ENCODE peak calls at places on chromosomes 13 and 19, in nine cellular contexts. P is uterus, M is K562, N is heart left ventricle, C is stomach, Q is endothelial cell of umbilical vein, X is H54, R is upper lobe of left lung, W is IMR-90. E is an unnamed sample.

GRCh38 chr13:46354143-46355087 is 32.6 kb downstream of the RUBCNL start:
- DNase-seq in P (no peak), M (no peak), N (no peak), C (no peak), Q (peak), X (peak), R (no peak), W (peak), E (peak)

GRCh38 chr13:96089749-96090239 is at the start of gene HS6ST3:
- DNase-seq in P (peak), M (peak), N (peak), C (peak), Q (peak), X (no peak), R (no peak), W (no peak), E (peak)

GRCh38 chr13:96898855-96899254 is 95.4 kb downstream of the OXGR1 start:
- DNase-seq in P (no peak), M (no peak), N (no peak), C (no peak), Q (no peak), X (no peak), R (no peak), W (no peak), E (no peak)

GRCh38 chr13:100976993-100977392 is 302.4 kb upstream of the TMTC4 start:
- DNase-seq in P (no peak), M (no peak), N (no peak), C (no peak), Q (no peak), X (no peak), R (no peak), W (no peak), E (no peak)

GRCh38 chr19:12773571-12773970 is 1.8 kb downstream of the HOOK2 start:
- DNase-seq in P (no peak), M (no peak), N (no peak), C (no peak), Q (no peak), X (no peak), R (no peak), W (peak), E (peak)

GRCh38 chr13:112066624-112067004 is 335 bp upstream of the SOX1 start:
- DNase-seq in P (no peak), M (no peak), N (peak), C (no peak), Q (no peak), X (no peak), R (no peak), W (no peak), E (no peak)

GRCh38 chr13:41137951-41138350 is 5.3 kb upstream of the KBTBD6 start:
- DNase-seq in P (no peak), M (no peak), N (no peak), C (no peak), Q (no peak), X (no peak), R (no peak), W (peak), E (no peak)

GRCh38 chr13:21997726-21998125 is 326.9 kb downstream of the FGF9 start:
- DNase-seq in P (no peak), M (no peak), N (no peak), C (no peak), Q (no peak), X (no peak), R (no peak), W (no peak), E (no peak)

GRCh38 chr13:47334173-47334572 is 437.3 kb upstream of the HTR2A start:
- DNase-seq in P (peak), M (no peak), N (no peak), C (no peak), Q (no peak), X (no peak), R (no peak), W (peak), E (no peak)

GRCh38 chr19:50909240-50910070 is 1.7 kb downstream of the KLK4 start:
- DNase-seq in P (peak), M (peak), N (no peak), C (peak), Q (peak), X (no peak), R (peak), W (no peak), E (peak)

GRCh38 chr13:26759907-26760834 is at the start of gene GPR12:
- DNase-seq in P (no peak), M (no peak), N (no peak), C (no peak), Q (peak), X (no peak), R (no peak), W (no peak), E (peak)

GRCh38 chr19:19186742-19187141 is 5.2 kb downstream of the BORCS8 start:
- DNase-seq in P (no peak), M (no peak), N (no peak), C (no peak), Q (no peak), X (no peak), R (no peak), W (no peak), E (no peak)

GRCh38 chr13:69585656-69586055 is 522.0 kb upstream of the ATXN8OS start:
- DNase-seq in P (no peak), M (no peak), N (no peak), C (no peak), Q (no peak), X (no peak), R (no peak), W (no peak), E (no peak)

GRCh38 chr19:33376423-33376822 is 2.9 kb downstream of the CEBPG start:
- DNase-seq in P (peak), M (no peak), N (peak), C (peak), Q (peak), X (peak), R (peak), W (peak), E (no peak)

GRCh38 chr13:41361501-41361900 is 50.4 kb downstream of the NAA16 start:
- DNase-seq in P (no peak), M (no peak), N (no peak), C (no peak), Q (no peak), X (no peak), R (no peak), W (peak), E (no peak)

GRCh38 chr19:995051-995827 is 5.0 kb upstream of the GRIN3B start:
- DNase-seq in P (no peak), M (no peak), N (no peak), C (no peak), Q (no peak), X (no peak), R (peak), W (no peak), E (no peak)

GRCh38 chr13:110520431-110521295 is 40.9 kb downstream of the RAB20 start:
- DNase-seq in P (peak), M (no peak), N (peak), C (peak), Q (no peak), X (no peak), R (peak), W (peak), E (peak)

GRCh38 chr13:98918771-98919170 is 59.1 kb downstream of the DOCK9 start:
- DNase-seq in P (no peak), M (no peak), N (no peak), C (no peak), Q (no peak), X (no peak), R (no peak), W (no peak), E (no peak)

GRCh38 chr13:38872693-38873092 is 117.9 kb downstream of the STOML3 start:
- DNase-seq in P (peak), M (peak), N (no peak), C (no peak), Q (peak), X (peak), R (peak), W (peak), E (peak)

GRCh38 chr13:24727731-24728601 is 36.0 kb upstream of the RNF17 start:
- DNase-seq in P (no peak), M (peak), N (peak), C (peak), Q (peak), X (peak), R (peak), W (peak), E (peak)

GRCh38 chr19:29873024-29873800 is 61.4 kb downstream of the CCNE1 start:
- DNase-seq in P (peak), M (peak), N (peak), C (peak), Q (no peak), X (peak), R (peak), W (no peak), E (peak)

GRCh38 chr13:46850214-46850613 is 46.6 kb downstream of the HTR2A start:
- DNase-seq in P (no peak), M (no peak), N (no peak), C (no peak), Q (no peak), X (no peak), R (no peak), W (no peak), E (no peak)

GRCh38 chr13:40922437-40923040 is 96.6 kb downstream of the ELF1 start:
- DNase-seq in P (peak), M (no peak), N (no peak), C (no peak), Q (no peak), X (no peak), R (no peak), W (no peak), E (no peak)

GRCh38 chr13:52455677-52456041 is 381 bp downstream of the CKAP2 start:
- DNase-seq in P (peak), M (peak), N (peak), C (peak), Q (peak), X (no peak), R (peak), W (peak), E (peak)
- TF ChIP-seq POLR2A in P (no peak), M (no peak), N (no peak), C (no peak), Q (no peak), X (peak), R (no peak), W (no peak), E (no peak)

DNA sequence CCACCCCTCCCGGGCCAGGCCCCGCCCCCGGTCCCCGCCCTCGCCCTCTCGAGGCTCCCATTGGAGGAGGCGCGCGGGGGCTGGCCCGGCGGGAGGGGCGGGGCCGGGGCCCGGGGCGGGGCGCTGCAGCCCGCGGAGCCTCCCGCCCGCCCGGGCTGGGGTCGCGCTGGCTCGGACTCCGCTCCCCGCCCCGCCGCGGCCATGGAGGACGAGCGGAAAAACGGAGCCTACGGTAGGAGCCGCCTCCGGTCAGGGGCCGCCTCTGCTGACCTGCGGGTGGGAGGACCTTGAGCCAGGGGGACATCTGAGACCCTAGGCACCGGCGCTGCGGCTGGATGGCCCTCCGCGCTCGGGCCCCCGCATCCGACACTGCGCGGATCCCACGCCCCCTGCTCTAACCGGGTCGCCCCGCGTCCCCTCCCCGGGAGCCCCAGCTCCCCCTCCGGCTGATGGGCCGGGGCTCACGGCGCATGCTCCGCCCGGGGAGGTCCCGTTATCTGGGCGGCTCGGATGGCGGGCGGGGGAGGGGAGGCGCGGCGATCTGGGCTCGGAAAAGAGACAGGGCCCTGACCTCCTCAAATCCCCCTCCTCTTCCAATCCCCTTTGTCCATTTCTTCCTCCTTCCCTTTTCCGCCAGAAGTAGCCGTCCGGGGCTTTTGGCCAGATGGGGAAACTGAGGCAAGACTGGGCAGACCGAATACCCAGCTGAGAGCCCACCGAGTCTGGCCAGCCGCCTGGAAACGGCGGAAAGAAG is 15.4 kb upstream of the AP1M2 start:
- DNase-seq in P (peak), M (peak), N (peak), C (peak), Q (peak), X (peak), R (peak), W (peak), E (peak)
- TF ChIP-seq POLR2A in P (peak), M (peak), N (no peak), C (no peak), Q (no peak), X (peak), R (peak), W (no peak), E (peak)

GRCh38 chr13:107678075-107678689 is 537.2 kb downstream of the LIG4 start:
- DNase-seq in P (no peak), M (no peak), N (no peak), C (no peak), Q (no peak), X (peak), R (no peak), W (peak), E (no peak)
- TF ChIP-seq POLR2A in P (no peak), M (no peak), N (no peak), C (no peak), Q (no peak), X (no peak), R (no peak), W (no peak), E (no peak)

GRCh38 chr19:11355160-11356073 is at the start of gene PLPPR2:
- DNase-seq in P (peak), M (peak), N (peak), C (peak), Q (peak), X (peak), R (peak), W (peak), E (peak)
- TF ChIP-seq POLR2A in P (peak), M (peak), N (no peak), C (no peak), Q (peak), X (peak), R (no peak), W (peak), E (no peak)

GRCh38 chr19:46704379-46705076 is 12.4 kb downstream of the PRKD2 start:
- DNase-seq in P (peak), M (peak), N (peak), C (peak), Q (peak), X (peak), R (peak), W (no peak), E (peak)
- TF ChIP-seq POLR2A in P (no peak), M (no peak), N (no peak), C (no peak), Q (peak), X (no peak), R (no peak), W (no peak), E (no peak)

DNA sequence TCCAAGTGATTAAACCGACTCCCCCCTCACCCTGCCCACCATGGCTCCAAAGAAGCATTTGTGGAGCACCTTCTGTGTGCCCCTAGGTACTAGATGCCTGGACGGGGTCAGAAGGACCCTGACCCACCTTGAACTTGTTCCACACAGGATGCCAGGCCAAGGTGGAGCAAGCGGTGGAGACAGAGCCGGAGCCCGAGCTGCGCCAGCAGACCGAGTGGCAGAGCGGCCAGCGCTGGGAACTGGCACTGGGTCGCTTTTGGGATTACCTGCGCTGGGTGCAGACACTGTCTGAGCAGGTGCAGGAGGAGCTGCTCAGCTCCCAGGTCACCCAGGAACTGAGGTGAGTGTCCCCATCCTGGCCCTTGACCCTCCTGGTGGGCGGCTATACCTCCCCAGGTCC is 2.0 kb downstream of the APOE start:
- DNase-seq in P (no peak), M (no peak), N (no peak), C (no peak), Q (no peak), X (no peak), R (no peak), W (no peak), E (no peak)
- TF ChIP-seq POLR2A in P (no peak), M (no peak), N (no peak), C (no peak), Q (no peak), X (no peak), R (no peak), W (no peak), E (no peak)

DNA sequence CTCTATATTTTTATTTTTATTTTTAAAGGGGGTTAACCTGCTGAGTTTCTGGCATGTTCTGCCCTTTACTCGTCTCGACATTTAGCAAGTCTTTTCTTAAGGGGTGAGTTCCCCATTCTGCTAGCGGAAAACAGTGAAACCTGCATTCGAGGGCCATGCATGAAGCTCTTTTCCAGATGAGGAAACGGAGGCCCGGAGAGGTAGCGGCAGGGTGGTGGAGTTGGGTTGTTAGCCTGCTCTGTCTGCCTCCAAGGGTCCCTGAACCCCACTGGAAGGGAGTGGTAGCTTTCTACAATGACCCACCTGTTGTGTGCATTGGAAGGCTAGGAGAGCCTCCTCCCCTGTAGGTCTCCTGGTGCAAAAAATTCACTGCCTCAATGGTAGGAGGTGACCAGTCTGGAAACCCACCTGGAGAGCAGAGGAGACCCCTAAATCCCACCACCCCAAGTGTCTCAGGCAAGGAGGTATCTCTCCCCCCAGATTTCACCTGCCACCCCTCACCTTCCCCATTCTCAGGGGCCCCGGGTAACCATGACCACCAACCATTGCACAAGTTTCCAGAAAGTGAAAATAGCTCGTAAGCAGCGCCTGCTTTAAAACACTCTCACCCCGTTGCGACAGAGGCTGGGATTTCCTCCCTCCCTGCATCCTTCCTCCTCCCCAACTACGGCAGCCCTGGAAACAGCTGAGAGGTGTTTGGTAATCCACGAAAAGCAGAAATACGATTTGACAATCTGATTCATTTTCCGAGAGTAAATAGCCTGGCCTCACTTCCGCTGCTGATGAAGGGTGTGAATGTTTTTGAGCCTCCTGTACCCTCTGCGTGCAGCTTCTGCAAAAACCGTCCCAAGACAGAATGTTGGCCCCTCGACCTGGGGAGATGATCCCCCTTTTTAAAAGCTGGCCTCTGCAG is 3.5 kb downstream of the KLF2 start:
- DNase-seq in P (peak), M (no peak), N (peak), C (peak), Q (peak), X (no peak), R (peak), W (peak), E (peak)
- TF ChIP-seq POLR2A in P (no peak), M (no peak), N (no peak), C (no peak), Q (no peak), X (no peak), R (peak), W (peak), E (no peak)

DNA sequence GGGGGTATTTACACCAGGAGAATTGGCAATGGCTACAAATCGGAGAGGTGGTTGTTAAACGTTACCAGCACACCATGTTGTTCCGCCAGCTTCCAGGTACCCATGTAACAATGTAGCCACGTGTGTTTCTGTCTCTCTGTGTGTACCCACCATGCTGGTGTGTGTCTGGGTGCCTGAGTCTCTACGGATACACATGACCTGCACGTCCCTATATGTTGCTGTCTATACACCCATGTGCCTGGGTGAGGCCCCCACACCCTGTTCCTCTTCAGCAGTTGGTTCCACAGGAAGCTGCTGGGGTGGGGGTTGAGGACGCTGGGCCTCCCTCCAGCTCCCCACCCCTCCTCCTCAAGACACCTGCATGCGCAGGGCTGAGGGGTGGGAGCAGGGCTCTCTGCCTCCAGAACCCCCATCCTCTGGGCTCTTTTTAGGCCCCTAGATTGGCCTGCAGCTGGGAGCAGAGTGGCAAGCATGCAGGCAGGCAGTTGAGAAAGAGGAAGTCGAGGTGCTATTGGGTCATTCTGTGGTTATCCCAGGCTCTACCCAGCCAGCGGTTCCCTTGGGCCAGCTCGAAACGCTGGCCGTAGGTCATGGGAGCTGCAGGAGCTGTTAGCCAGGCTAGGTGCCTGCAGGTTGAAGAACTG is at the start of gene ARHGEF18:
- DNase-seq in P (no peak), M (no peak), N (peak), C (no peak), Q (no peak), X (no peak), R (peak), W (no peak), E (peak)
- TF ChIP-seq POLR2A in P (no peak), M (no peak), N (no peak), C (no peak), Q (no peak), X (no peak), R (no peak), W (no peak), E (peak)

GRCh38 chr19:4059493-4059880 is 7.2 kb downstream of the ZBTB7A start:
- DNase-seq in P (no peak), M (no peak), N (no peak), C (peak), Q (no peak), X (no peak), R (no peak), W (no peak), E (no peak)
- TF ChIP-seq POLR2A in P (no peak), M (no peak), N (no peak), C (no peak), Q (no peak), X (no peak), R (no peak), W (no peak), E (no peak)